ENCODE peak calls at places on chromosome 4, in five cellular contexts. One of them, this sample, is unnamed. For H3K4me1, the result is how much of the 10 kb centered on the place peaks cover.

GRCh38 chr4:13597604-13598003 is 29.9 kb downstream of the BOD1L1 start:
- DNase-seq in tibial nerve: no peak
- DNase-seq in CD4-positive, CD25-positive, alpha-beta regulatory T cell: no peak
- DNase-seq in effector memory CD4-positive, alpha-beta T cell: no peak
- DNase-seq in heart right ventricle: no peak
- DNase-seq in this sample: no peak

GRCh38 chr4:151304226-151304625 is 21.2 kb downstream of the SH3D19 start:
- DNase-seq in tibial nerve: no peak
- DNase-seq in CD4-positive, CD25-positive, alpha-beta regulatory T cell: no peak
- DNase-seq in effector memory CD4-positive, alpha-beta T cell: no peak
- DNase-seq in heart right ventricle: no peak
- DNase-seq in this sample: no peak

GRCh38 chr4:108881190-108881589 is 118.3 kb upstream of the ETNPPL start:
- DNase-seq in tibial nerve: no peak
- DNase-seq in CD4-positive, CD25-positive, alpha-beta regulatory T cell: no peak
- DNase-seq in effector memory CD4-positive, alpha-beta T cell: no peak
- DNase-seq in heart right ventricle: no peak
- DNase-seq in this sample: no peak

GRCh38 chr4:26992657-26993361 is 132.2 kb downstream of the STIM2 start:
- DNase-seq in tibial nerve: peak
- DNase-seq in CD4-positive, CD25-positive, alpha-beta regulatory T cell: no peak
- DNase-seq in effector memory CD4-positive, alpha-beta T cell: no peak
- DNase-seq in heart right ventricle: no peak
- DNase-seq in this sample: no peak

GRCh38 chr4:15649914-15650545 is 5.1 kb downstream of the FBXL5 start:
- DNase-seq in tibial nerve: peak
- DNase-seq in CD4-positive, CD25-positive, alpha-beta regulatory T cell: peak
- DNase-seq in effector memory CD4-positive, alpha-beta T cell: peak
- DNase-seq in heart right ventricle: no peak
- DNase-seq in this sample: no peak

GRCh38 chr4:108861339-108861738 is 98.5 kb upstream of the ETNPPL start:
- DNase-seq in tibial nerve: no peak
- DNase-seq in CD4-positive, CD25-positive, alpha-beta regulatory T cell: no peak
- DNase-seq in effector memory CD4-positive, alpha-beta T cell: no peak
- DNase-seq in heart right ventricle: no peak
- DNase-seq in this sample: no peak

GRCh38 chr4:84499065-84499982 is at the start of gene NKX6-1:
- DNase-seq in tibial nerve: peak
- DNase-seq in CD4-positive, CD25-positive, alpha-beta regulatory T cell: peak
- DNase-seq in effector memory CD4-positive, alpha-beta T cell: no peak
- DNase-seq in heart right ventricle: no peak
- DNase-seq in this sample: peak

GRCh38 chr4:140996757-140997156 is 136.5 kb downstream of the RNF150 start:
- DNase-seq in tibial nerve: no peak
- DNase-seq in CD4-positive, CD25-positive, alpha-beta regulatory T cell: no peak
- DNase-seq in effector memory CD4-positive, alpha-beta T cell: no peak
- DNase-seq in heart right ventricle: no peak
- DNase-seq in this sample: no peak

GRCh38 chr4:23234716-23235115 is 542.0 kb downstream of the GBA3 start:
- DNase-seq in tibial nerve: no peak
- DNase-seq in CD4-positive, CD25-positive, alpha-beta regulatory T cell: no peak
- DNase-seq in effector memory CD4-positive, alpha-beta T cell: no peak
- DNase-seq in heart right ventricle: no peak
- DNase-seq in this sample: no peak

GRCh38 chr4:113147498-113148231 is 98.2 kb downstream of the ANK2 start:
- DNase-seq in tibial nerve: no peak
- DNase-seq in CD4-positive, CD25-positive, alpha-beta regulatory T cell: no peak
- DNase-seq in effector memory CD4-positive, alpha-beta T cell: no peak
- DNase-seq in heart right ventricle: no peak
- DNase-seq in this sample: no peak

GRCh38 chr4:88110826-88111225 is 47.6 kb downstream of the ABCG2 start:
- DNase-seq in tibial nerve: no peak
- DNase-seq in CD4-positive, CD25-positive, alpha-beta regulatory T cell: no peak
- DNase-seq in effector memory CD4-positive, alpha-beta T cell: no peak
- DNase-seq in heart right ventricle: no peak
- DNase-seq in this sample: no peak

GRCh38 chr4:157043131-157043530 is 32.8 kb upstream of the GLRB start:
- DNase-seq in tibial nerve: no peak
- DNase-seq in CD4-positive, CD25-positive, alpha-beta regulatory T cell: no peak
- DNase-seq in effector memory CD4-positive, alpha-beta T cell: no peak
- DNase-seq in heart right ventricle: no peak
- DNase-seq in this sample: no peak

GRCh38 chr4:110104661-110105060 is 93.8 kb downstream of the ELOVL6 start:
- DNase-seq in tibial nerve: no peak
- DNase-seq in CD4-positive, CD25-positive, alpha-beta regulatory T cell: no peak
- DNase-seq in effector memory CD4-positive, alpha-beta T cell: no peak
- DNase-seq in heart right ventricle: no peak
- DNase-seq in this sample: no peak

GRCh38 chr4:7821245-7822165 is 118.2 kb downstream of the AFAP1 start:
- DNase-seq in tibial nerve: no peak
- DNase-seq in CD4-positive, CD25-positive, alpha-beta regulatory T cell: peak
- DNase-seq in effector memory CD4-positive, alpha-beta T cell: no peak
- DNase-seq in heart right ventricle: no peak
- DNase-seq in this sample: no peak
- H3K4me3 ChIP-seq in tibial nerve: no peak
- H3K4me3 ChIP-seq in CD4-positive, CD25-positive, alpha-beta regulatory T cell: no peak
- H3K4me3 ChIP-seq in effector memory CD4-positive, alpha-beta T cell: no peak
- H3K4me3 ChIP-seq in heart right ventricle: no peak
- H3K4me3 ChIP-seq in this sample: no peak

GRCh38 chr4:2786794-2787229 is 6.1 kb upstream of the SH3BP2 start:
- DNase-seq in tibial nerve: no peak
- DNase-seq in CD4-positive, CD25-positive, alpha-beta regulatory T cell: no peak
- DNase-seq in effector memory CD4-positive, alpha-beta T cell: no peak
- DNase-seq in heart right ventricle: peak
- DNase-seq in this sample: no peak

GRCh38 chr4:2788532-2789103 is 4.3 kb upstream of the SH3BP2 start:
- DNase-seq in tibial nerve: no peak
- DNase-seq in CD4-positive, CD25-positive, alpha-beta regulatory T cell: no peak
- DNase-seq in effector memory CD4-positive, alpha-beta T cell: no peak
- DNase-seq in heart right ventricle: peak
- DNase-seq in this sample: no peak

GRCh38 chr4:2789351-2789750 is 3.5 kb upstream of the SH3BP2 start:
- DNase-seq in tibial nerve: no peak
- DNase-seq in CD4-positive, CD25-positive, alpha-beta regulatory T cell: no peak
- DNase-seq in effector memory CD4-positive, alpha-beta T cell: no peak
- DNase-seq in heart right ventricle: no peak
- DNase-seq in this sample: no peak

GRCh38 chr4:2787230-2788100 is 5.4 kb upstream of the SH3BP2 start:
- DNase-seq in tibial nerve: no peak
- DNase-seq in CD4-positive, CD25-positive, alpha-beta regulatory T cell: peak
- DNase-seq in effector memory CD4-positive, alpha-beta T cell: no peak
- DNase-seq in heart right ventricle: peak
- DNase-seq in this sample: no peak

GRCh38 chr4:2788101-2788500 is 4.8 kb upstream of the SH3BP2 start:
- DNase-seq in tibial nerve: no peak
- DNase-seq in CD4-positive, CD25-positive, alpha-beta regulatory T cell: no peak
- DNase-seq in effector memory CD4-positive, alpha-beta T cell: no peak
- DNase-seq in heart right ventricle: no peak
- DNase-seq in this sample: no peak
- H3K27ac ChIP-seq in tibial nerve: peak
- H3K27ac ChIP-seq in CD4-positive, CD25-positive, alpha-beta regulatory T cell: peak
- H3K27ac ChIP-seq in effector memory CD4-positive, alpha-beta T cell: peak
- H3K27ac ChIP-seq in heart right ventricle: peak
- H3K27ac ChIP-seq in this sample: peak

GRCh38 chr4:6085028-6085942 is 67.1 kb upstream of the C4orf50 start:
- DNase-seq in tibial nerve: no peak
- DNase-seq in CD4-positive, CD25-positive, alpha-beta regulatory T cell: no peak
- DNase-seq in effector memory CD4-positive, alpha-beta T cell: no peak
- DNase-seq in heart right ventricle: no peak
- DNase-seq in this sample: no peak
- H3K4me1 ChIP-seq in tibial nerve: under half
- H3K4me1 ChIP-seq in CD4-positive, CD25-positive, alpha-beta regulatory T cell: under half
- H3K4me1 ChIP-seq in effector memory CD4-positive, alpha-beta T cell: under half
- H3K4me1 ChIP-seq in heart right ventricle: under half
- H3K4me1 ChIP-seq in this sample: under half

GRCh38 chr4:8271821-8272220 is 2.3 kb downstream of the HTRA3 start:
- DNase-seq in tibial nerve: no peak
- DNase-seq in CD4-positive, CD25-positive, alpha-beta regulatory T cell: no peak
- DNase-seq in effector memory CD4-positive, alpha-beta T cell: no peak
- DNase-seq in heart right ventricle: no peak
- DNase-seq in this sample: no peak
- H3K4me3 ChIP-seq in tibial nerve: no peak
- H3K4me3 ChIP-seq in CD4-positive, CD25-positive, alpha-beta regulatory T cell: no peak
- H3K4me3 ChIP-seq in effector memory CD4-positive, alpha-beta T cell: no peak
- H3K4me3 ChIP-seq in heart right ventricle: peak
- H3K4me3 ChIP-seq in this sample: no peak